ENCODE peak calls at places on chromosomes 13 and 19, in ten cellular contexts. V is brain microvascular endothelial cell, I is cardiac muscle cell, A is psoas muscle, J is lung, U is mucosa of descending colon, P is choroid plexus epithelial cell, C is tibial nerve, Y is fibroblast of mammary gland, L is transverse colon. X is an unnamed sample.

GRCh38 chr19:11191273-11191755 is 6.0 kb downstream of the KANK2 start:
- DNase-seq in V (peak; percentile 77), I (no peak), A (peak; percentile 91), J (peak; percentile 68), U (peak; percentile 36), P (peak; percentile 59), C (peak; percentile 53), Y (peak; percentile 83), L (peak; percentile 50), X (peak; percentile 90)

GRCh38 chr13:49995535-49996165 is 1.2 kb upstream of the TRIM13 start:
- DNase-seq in V (peak; percentile 16), I (no peak), A (no peak), J (no peak), U (no peak), P (peak; percentile 53), C (no peak), Y (peak; percentile 50), L (no peak), X (peak; percentile 46)

GRCh38 chr13:59914556-59914955 is 249.2 kb downstream of the DIAPH3 start:
- DNase-seq in V (peak; percentile 76), I (no peak), A (no peak), J (no peak), U (no peak), P (peak; percentile 40), C (no peak), Y (peak; percentile 10), L (no peak), X (peak; percentile 19)

GRCh38 chr13:88461272-88462009 is 790.3 kb downstream of the SLITRK5 start:
- DNase-seq in V (no peak), I (no peak), A (no peak), J (no peak), U (no peak), P (no peak), C (no peak), Y (no peak), L (no peak), X (no peak)

GRCh38 chr13:29284726-29285125 is 310.8 kb downstream of the SLC7A1 start:
- DNase-seq in V (no peak), I (no peak), A (no peak), J (no peak), U (no peak), P (peak; percentile 4), C (no peak), Y (peak; percentile 1), L (no peak), X (no peak)

GRCh38 chr19:756232-756631 is 5.3 kb downstream of the MISP start:
- DNase-seq in V (peak; percentile 62), I (no peak), A (no peak), J (no peak), U (peak; percentile 43), P (peak; percentile 52), C (no peak), Y (peak; percentile 78), L (peak; percentile 51), X (peak; percentile 33)

GRCh38 chr13:31192306-31192705 is 7.5 kb upstream of the B3GLCT start:
- DNase-seq in V (no peak), I (no peak), A (peak; percentile 55), J (no peak), U (no peak), P (no peak), C (no peak), Y (no peak), L (no peak), X (no peak)

GRCh38 chr13:112887557-112887991 is 81.4 kb upstream of the MCF2L start:
- DNase-seq in V (no peak), I (no peak), A (peak; percentile 23), J (no peak), U (no peak), P (no peak), C (no peak), Y (no peak), L (no peak), X (no peak)

DNA sequence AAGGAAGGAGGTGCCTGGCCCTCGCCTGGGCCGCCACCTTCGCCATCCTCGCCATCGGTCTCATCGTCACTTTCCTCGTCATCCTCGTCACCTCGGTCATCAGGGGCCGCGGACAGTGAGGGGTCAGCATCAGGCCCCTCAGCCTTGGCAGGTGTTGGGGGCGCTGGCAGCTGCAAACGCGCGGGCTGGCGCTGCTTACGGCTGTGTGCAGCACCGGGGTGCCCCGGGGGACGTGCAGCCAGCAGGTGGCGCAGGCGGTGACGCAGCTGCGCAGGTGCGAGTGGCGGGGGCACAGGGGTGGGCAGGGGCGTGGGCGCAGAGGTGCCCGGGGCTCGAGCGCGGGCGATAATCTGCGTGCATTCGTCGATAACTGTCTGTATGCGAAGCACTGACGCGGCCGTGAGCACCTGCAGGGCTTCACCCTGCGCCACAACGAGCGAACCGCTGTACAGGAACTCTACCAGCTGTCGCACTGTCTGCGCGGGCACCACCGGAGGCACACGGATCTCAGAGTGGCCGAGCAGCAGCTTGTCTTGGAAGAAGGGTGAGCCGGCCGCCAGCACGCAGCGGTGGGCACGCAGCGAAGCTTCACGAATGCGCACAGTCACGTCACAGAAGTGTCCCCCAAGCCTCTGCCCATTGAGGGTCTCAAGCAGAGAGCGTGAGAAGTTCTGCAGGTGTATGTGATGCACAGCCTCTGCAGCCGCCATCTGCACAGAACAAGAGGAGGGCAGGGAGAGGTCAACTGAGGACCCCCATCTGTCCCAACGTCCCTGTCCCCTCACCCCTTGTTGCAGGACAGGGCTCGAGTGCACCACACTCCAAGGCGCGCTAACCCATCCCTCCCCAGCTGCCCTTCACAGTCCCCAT is 2.4 kb downstream of the ZBTB45 start:
- DNase-seq in V (no peak), I (no peak), A (no peak), J (no peak), U (no peak), P (no peak), C (no peak), Y (no peak), L (no peak), X (no peak)
- TF ChIP-seq CTCF in V (no peak), I (no peak), A (no peak), J (no peak), U (no peak), P (no peak), C (no peak), Y (no peak), L (no peak), X (no peak)

GRCh38 chr19:46990998-46991676 is 28.5 kb upstream of the NPAS1 start:
- DNase-seq in V (peak; percentile 69), I (peak; percentile 86), A (peak; percentile 89), J (peak; percentile 80), U (peak; percentile 91), P (peak; percentile 86), C (peak; percentile 78), Y (peak; percentile 85), L (peak; percentile 86), X (peak; percentile 81)
- H3K4me3 ChIP-seq in V (no peak overlapping the region), I (no peak overlapping the region), A (no peak overlapping the region), J (no peak overlapping the region), U (no peak overlapping the region), P (peak overlapping the region; percentile 26), C (no peak overlapping the region), Y (no peak overlapping the region), L (no peak overlapping the region), X (no peak overlapping the region)

GRCh38 chr19:18274303-18274775 is at the start of gene IQCN:
- DNase-seq in V (peak; percentile 29), I (no peak), A (peak; percentile 67), J (no peak), U (peak; percentile 62), P (peak; percentile 42), C (no peak), Y (no peak), L (peak; percentile 66), X (peak; percentile 59)
- TF ChIP-seq CTCF in V (no peak), I (no peak), A (no peak), J (no peak), U (no peak), P (no peak), C (no peak), Y (no peak), L (no peak), X (no peak)

GRCh38 chr13:99960663-99961440 is 10.7 kb downstream of the ZIC5 start:
- DNase-seq in V (no peak), I (no peak), A (no peak), J (no peak), U (no peak), P (no peak), C (no peak), Y (no peak), L (no peak), X (no peak)

GRCh38 chr13:99959538-99960230 is 11.9 kb downstream of the ZIC5 start:
- DNase-seq in V (no peak), I (peak; percentile 9), A (no peak), J (no peak), U (no peak), P (peak; percentile 62), C (no peak), Y (no peak), L (no peak), X (no peak)

GRCh38 chr13:99956473-99957349 is 14.9 kb downstream of the ZIC5 start:
- DNase-seq in V (no peak), I (peak; percentile 24), A (no peak), J (no peak), U (no peak), P (no peak), C (no peak), Y (no peak), L (no peak), X (no peak)

GRCh38 chr13:99959127-99959529 is 12.4 kb downstream of the ZIC5 start:
- DNase-seq in V (no peak), I (no peak), A (no peak), J (no peak), U (no peak), P (no peak), C (no peak), Y (no peak), L (no peak), X (no peak)

GRCh38 chr13:99958402-99959126 is 13.0 kb downstream of the ZIC5 start:
- DNase-seq in V (no peak), I (peak; percentile 13), A (no peak), J (no peak), U (no peak), P (no peak), C (no peak), Y (no peak), L (no peak), X (no peak)
- H3K4me3 ChIP-seq in V (no peak overlapping the region), I (no peak overlapping the region), A (no peak overlapping the region), J (no peak overlapping the region), U (no peak overlapping the region), P (no peak overlapping the region), C (no peak overlapping the region), Y (no peak overlapping the region), L (no peak overlapping the region), X (no peak overlapping the region)